ENCODE peak calls at places on chromosomes 5 and 9, in nine cellular contexts. One of them, this sample, is unnamed.

GRCh38 chr5:35442916-35443639 is 174.6 kb upstream of the SPEF2 start:
- DNase-seq in AG10803: peak; percentile 11
- DNase-seq in PC-3: no peak
- DNase-seq in stimulated activated CD4-positive, alpha-beta T cell treated with anti-CD3 and anti-CD28 coated beads, Interleukin-4, amount 100 ng/mL, for 24 hours: no peak
- DNase-seq in renal cortical epithelial cell: no peak
- DNase-seq in transverse colon: no peak
- DNase-seq in mucosa of gallbladder: no peak
- DNase-seq in DMS153: no peak
- DNase-seq in spleen: no peak
- DNase-seq in this sample: no peak

GRCh38 chr5:33631786-33632185 is 191.0 kb downstream of the TARS1 start:
- DNase-seq in AG10803: peak; percentile 24
- DNase-seq in PC-3: peak; percentile 25
- DNase-seq in stimulated activated CD4-positive, alpha-beta T cell treated with anti-CD3 and anti-CD28 coated beads, Interleukin-4, amount 100 ng/mL, for 24 hours: no peak
- DNase-seq in renal cortical epithelial cell: peak; percentile 89
- DNase-seq in transverse colon: no peak
- DNase-seq in mucosa of gallbladder: no peak
- DNase-seq in DMS153: no peak
- DNase-seq in spleen: no peak
- DNase-seq in this sample: no peak

GRCh38 chr5:140946578-140946977 is 19.7 kb upstream of the PCDHAC2 start:
- DNase-seq in AG10803: no peak
- DNase-seq in PC-3: peak; percentile 80
- DNase-seq in stimulated activated CD4-positive, alpha-beta T cell treated with anti-CD3 and anti-CD28 coated beads, Interleukin-4, amount 100 ng/mL, for 24 hours: no peak
- DNase-seq in renal cortical epithelial cell: no peak
- DNase-seq in transverse colon: no peak
- DNase-seq in mucosa of gallbladder: no peak
- DNase-seq in DMS153: no peak
- DNase-seq in spleen: no peak
- DNase-seq in this sample: no peak

GRCh38 chr5:53334431-53334941 is 145.9 kb upstream of the FST start:
- DNase-seq in AG10803: peak; percentile 85
- DNase-seq in PC-3: peak; percentile 81
- DNase-seq in stimulated activated CD4-positive, alpha-beta T cell treated with anti-CD3 and anti-CD28 coated beads, Interleukin-4, amount 100 ng/mL, for 24 hours: no peak
- DNase-seq in renal cortical epithelial cell: peak; percentile 37
- DNase-seq in transverse colon: no peak
- DNase-seq in mucosa of gallbladder: no peak
- DNase-seq in DMS153: no peak
- DNase-seq in spleen: no peak
- DNase-seq in this sample: peak; percentile 99

GRCh38 chr9:127991017-127991756 is 10.4 kb upstream of the EEIG1 start:
- DNase-seq in AG10803: no peak
- DNase-seq in PC-3: peak; percentile 43
- DNase-seq in stimulated activated CD4-positive, alpha-beta T cell treated with anti-CD3 and anti-CD28 coated beads, Interleukin-4, amount 100 ng/mL, for 24 hours: no peak
- DNase-seq in renal cortical epithelial cell: peak; percentile 75
- DNase-seq in transverse colon: peak; percentile 87
- DNase-seq in mucosa of gallbladder: peak; percentile 83
- DNase-seq in DMS153: peak; percentile 90
- DNase-seq in spleen: no peak
- DNase-seq in this sample: peak; percentile 31

GRCh38 chr5:160269017-160269416 is 39.7 kb downstream of the FABP6 start:
- DNase-seq in AG10803: peak; percentile 29
- DNase-seq in PC-3: no peak
- DNase-seq in stimulated activated CD4-positive, alpha-beta T cell treated with anti-CD3 and anti-CD28 coated beads, Interleukin-4, amount 100 ng/mL, for 24 hours: no peak
- DNase-seq in renal cortical epithelial cell: peak; percentile 69
- DNase-seq in transverse colon: peak; percentile 71
- DNase-seq in mucosa of gallbladder: peak; percentile 75
- DNase-seq in DMS153: peak; percentile 49
- DNase-seq in spleen: peak; percentile 95
- DNase-seq in this sample: peak; percentile 66

GRCh38 chr9:5633243-5633642 is 4.3 kb downstream of the RIC1 start:
- DNase-seq in AG10803: peak; percentile 15
- DNase-seq in PC-3: peak; percentile 74
- DNase-seq in stimulated activated CD4-positive, alpha-beta T cell treated with anti-CD3 and anti-CD28 coated beads, Interleukin-4, amount 100 ng/mL, for 24 hours: no peak
- DNase-seq in renal cortical epithelial cell: peak; percentile 79
- DNase-seq in transverse colon: no peak
- DNase-seq in mucosa of gallbladder: no peak
- DNase-seq in DMS153: no peak
- DNase-seq in spleen: no peak
- DNase-seq in this sample: peak; percentile 84

GRCh38 chr9:119533509-119533908 is 164.3 kb upstream of the BRINP1 start:
- DNase-seq in AG10803: no peak
- DNase-seq in PC-3: no peak
- DNase-seq in stimulated activated CD4-positive, alpha-beta T cell treated with anti-CD3 and anti-CD28 coated beads, Interleukin-4, amount 100 ng/mL, for 24 hours: no peak
- DNase-seq in renal cortical epithelial cell: no peak
- DNase-seq in transverse colon: no peak
- DNase-seq in mucosa of gallbladder: no peak
- DNase-seq in DMS153: no peak
- DNase-seq in spleen: no peak
- DNase-seq in this sample: no peak

GRCh38 chr5:160118349-160119141 is 705 bp downstream of the PWWP2A start:
- DNase-seq in AG10803: no peak
- DNase-seq in PC-3: peak; percentile 14
- DNase-seq in stimulated activated CD4-positive, alpha-beta T cell treated with anti-CD3 and anti-CD28 coated beads, Interleukin-4, amount 100 ng/mL, for 24 hours: peak; percentile 45
- DNase-seq in renal cortical epithelial cell: no peak
- DNase-seq in transverse colon: peak; percentile 60
- DNase-seq in mucosa of gallbladder: peak; percentile 23
- DNase-seq in DMS153: no peak
- DNase-seq in spleen: peak; percentile 93
- DNase-seq in this sample: peak; percentile 11

GRCh38 chr5:147234825-147235635 is at the start of gene STK32A:
- DNase-seq in AG10803: peak; percentile 1
- DNase-seq in PC-3: peak; percentile 65
- DNase-seq in stimulated activated CD4-positive, alpha-beta T cell treated with anti-CD3 and anti-CD28 coated beads, Interleukin-4, amount 100 ng/mL, for 24 hours: no peak
- DNase-seq in renal cortical epithelial cell: peak; percentile 49
- DNase-seq in transverse colon: peak; percentile 39
- DNase-seq in mucosa of gallbladder: peak; percentile 71
- DNase-seq in DMS153: peak; percentile 41
- DNase-seq in spleen: no peak
- DNase-seq in this sample: peak; percentile 80

GRCh38 chr5:180522350-180522749 is 28.2 kb downstream of the CNOT6 start:
- DNase-seq in AG10803: peak; percentile 60
- DNase-seq in PC-3: no peak
- DNase-seq in stimulated activated CD4-positive, alpha-beta T cell treated with anti-CD3 and anti-CD28 coated beads, Interleukin-4, amount 100 ng/mL, for 24 hours: no peak
- DNase-seq in renal cortical epithelial cell: no peak
- DNase-seq in transverse colon: no peak
- DNase-seq in mucosa of gallbladder: no peak
- DNase-seq in DMS153: no peak
- DNase-seq in spleen: no peak
- DNase-seq in this sample: no peak

GRCh38 chr5:5278201-5278814 is 138.2 kb downstream of the ADAMTS16 start:
- DNase-seq in AG10803: no peak
- DNase-seq in PC-3: peak; percentile 19
- DNase-seq in stimulated activated CD4-positive, alpha-beta T cell treated with anti-CD3 and anti-CD28 coated beads, Interleukin-4, amount 100 ng/mL, for 24 hours: no peak
- DNase-seq in renal cortical epithelial cell: peak; percentile 5
- DNase-seq in transverse colon: no peak
- DNase-seq in mucosa of gallbladder: peak; percentile 7
- DNase-seq in DMS153: no peak
- DNase-seq in spleen: no peak
- DNase-seq in this sample: no peak

This sample was measured in epithelial cell of esophagus.